ENCODE peak calls at places on chromosomes 12 and 14, in ten cellular contexts. K, N, G, C, Q, O, L, I, T and J are unnamed samples.
A peak's percentile ranks its signal among the peaks of the same experiment; 100 is the strongest.

GRCh38 chr14:37819155-37820015 is 224.0 kb downstream of the TTC6 start:
- DNase-seq in N (no peak), T (peak; percentile 46), K (no peak), O (peak; percentile 53), I (no peak), G (no peak), Q (no peak), C (no peak), L (no peak), J (no peak)

GRCh38 chr14:38047518-38047917 is 160.2 kb upstream of the SSTR1 start:
- DNase-seq in I (no peak), C (no peak), N (no peak), T (no peak), L (no peak), K (no peak), Q (no peak), O (no peak), G (no peak), J (no peak)

GRCh38 chr12:27710592-27711311 is at the start of gene MRPS35:
- DNase-seq in L (peak; percentile 91), G (peak; percentile 91), O (peak; percentile 95), N (peak; percentile 64), K (peak; percentile 93), C (peak; percentile 95), T (peak; percentile 92), Q (peak; percentile 79), I (peak; percentile 94), J (peak; percentile 86)

GRCh38 chr14:75655235-75655634 is 5.4 kb downstream of the ERG28 start:
- DNase-seq in T (no peak), K (no peak), I (no peak), L (no peak), C (no peak), N (no peak), Q (no peak), O (no peak), G (no peak), J (no peak)

GRCh38 chr12:7645395-7646177 is 20.1 kb downstream of the APOBEC1 start:
- DNase-seq in C (no peak), O (peak; percentile 58), Q (no peak), K (no peak), T (peak; percentile 59), G (peak; percentile 39), N (no peak), I (no peak), L (peak; percentile 69), J (no peak)

GRCh38 chr12:26654623-26655022 is 178.4 kb downstream of the ITPR2 start:
- DNase-seq in K (no peak), C (no peak), L (no peak), N (no peak), T (peak; percentile 24), G (no peak), I (no peak), O (no peak), Q (no peak), J (no peak)

GRCh38 chr12:82040987-82041743 is 282.0 kb upstream of the PPFIA2 start:
- DNase-seq in I (no peak), L (no peak), T (no peak), K (no peak), G (no peak), O (no peak), N (no peak), C (no peak), Q (no peak), J (no peak)

GRCh38 chr14:101194356-101195308 is 291.1 kb upstream of the RTL1 start:
- DNase-seq in I (peak; percentile 58), T (no peak), O (no peak), L (no peak), Q (no peak), G (no peak), N (no peak), K (no peak), C (no peak), J (peak; percentile 47)

GRCh38 chr12:103558879-103559278 is 28.2 kb upstream of the STAB2 start:
- DNase-seq in O (peak; percentile 22), Q (no peak), N (no peak), T (no peak), L (no peak), G (no peak), C (no peak), I (no peak), K (no peak), J (no peak)

GRCh38 chr14:71739273-71739990 is 192.8 kb upstream of the RGS6 start:
- DNase-seq in O (peak; percentile 77), G (no peak), I (no peak), L (no peak), C (no peak), T (no peak), K (peak; percentile 35), N (no peak), Q (no peak), J (no peak)

GRCh38 chr12:107328442-107329133 is 235.2 kb upstream of the CRY1 start:
- DNase-seq in O (peak; percentile 53), T (peak; percentile 7), I (no peak), K (no peak), Q (no peak), N (no peak), G (no peak), C (no peak), L (no peak), J (no peak)

GRCh38 chr14:42224053-42224888 is 617.6 kb downstream of the LRFN5 start:
- DNase-seq in L (peak; percentile 64), K (peak; percentile 42), N (peak; percentile 9), O (peak; percentile 90), C (no peak), G (peak; percentile 63), I (no peak), T (peak; percentile 78), Q (peak; percentile 38), J (peak; percentile 67)

GRCh38 chr14:75175677-75176141 is 703 bp downstream of the TMED10 start:
- DNase-seq in O (peak; percentile 36), T (no peak), K (no peak), L (no peak), C (no peak), I (no peak), G (no peak), N (no peak), Q (no peak), J (no peak)

GRCh38 chr14:63470877-63471565 is 72.2 kb downstream of the PPP2R5E start:
- DNase-seq in L (no peak), N (no peak), I (no peak), K (no peak), T (no peak), C (no peak), G (no peak), Q (peak; percentile 41), O (peak; percentile 96), J (no peak)

GRCh38 chr12:100752841-100753240 is 41.7 kb upstream of the ANO4 start:
- DNase-seq in T (no peak), K (no peak), Q (no peak), C (no peak), I (no peak), O (no peak), G (no peak), L (no peak), N (no peak), J (no peak)

GRCh38 chr12:126768517-126768916 is 1498.5 kb upstream of the TMEM132C start:
- DNase-seq in G (no peak), C (no peak), K (no peak), T (no peak), L (no peak), O (no peak), N (no peak), I (no peak), Q (no peak), J (no peak)

GRCh38 chr14:38808734-38809455 is 294.1 kb downstream of the SEC23A start:
- DNase-seq in C (no peak), N (no peak), O (peak; percentile 16), K (peak; percentile 86), Q (no peak), L (no peak), G (no peak), I (no peak), T (no peak), J (no peak)

GRCh38 chr12:1808036-1808797 is 12.1 kb upstream of the LRTM2 start:
- DNase-seq in I (no peak), Q (no peak), L (no peak), T (no peak), O (no peak), N (no peak), G (no peak), K (no peak), C (peak; percentile 23), J (no peak)

GRCh38 chr12:1809606-1810140 is 10.7 kb upstream of the LRTM2 start:
- DNase-seq in C (peak; percentile 34), K (no peak), L (no peak), N (no peak), G (no peak), T (no peak), O (no peak), I (no peak), Q (no peak), J (no peak)

GRCh38 chr12:1807489-1807888 is 12.9 kb upstream of the LRTM2 start:
- DNase-seq in O (no peak), N (no peak), I (no peak), K (no peak), Q (no peak), L (no peak), T (no peak), C (peak; percentile 38), G (no peak), J (no peak)

GRCh38 chr12:1810201-1810930 is 10.0 kb upstream of the LRTM2 start:
- DNase-seq in Q (no peak), K (no peak), L (no peak), I (no peak), N (no peak), O (no peak), C (peak; percentile 30), G (no peak), T (no peak), J (no peak)

GRCh38 chr12:1808798-1809480 is 11.4 kb upstream of the LRTM2 start:
- DNase-seq in L (no peak), O (no peak), K (no peak), T (no peak), I (no peak), N (no peak), G (no peak), C (peak; percentile 23), Q (no peak), J (no peak)
- H3K27ac ChIP-seq in L (no peak overlapping the region), O (no peak overlapping the region), K (no peak overlapping the region), T (no peak overlapping the region), I (no peak overlapping the region), N (no peak overlapping the region), G (no peak overlapping the region), C (no peak overlapping the region), Q (no peak overlapping the region), J (no peak overlapping the region)

GRCh38 chr12:130160711-130161231 is 1.5 kb upstream of the FZD10 start:
- DNase-seq in K (no peak), L (no peak), N (no peak), I (no peak), T (no peak), O (no peak), C (no peak), Q (no peak), G (no peak), J (no peak)
- H3K4me3 ChIP-seq in K (no peak overlapping the region), L (no peak overlapping the region), N (peak overlapping the region; percentile 63), I (peak overlapping the region; percentile 58), T (no peak overlapping the region), O (no peak overlapping the region), C (peak overlapping the region; percentile 58), Q (no peak overlapping the region), G (peak overlapping the region; percentile 52), J (no peak overlapping the region)

GRCh38 chr12:68358532-68359485 is 26.6 kb upstream of the MDM1 start:
- DNase-seq in I (no peak), T (peak; percentile 72), O (peak; percentile 84), Q (peak; percentile 54), K (peak; percentile 71), L (peak; percentile 80), G (peak; percentile 70), N (peak; percentile 36), C (no peak), J (peak; percentile 75)
- TF ChIP-seq CTCF in I (peak; percentile 54), T (peak; percentile 73), O (peak; percentile 86), Q (peak; percentile 75), K (peak; percentile 64), L (peak; percentile 91), G (peak; percentile 78), N (peak; percentile 76), C (peak; percentile 68), J (peak; percentile 62)

GRCh38 chr12:92582888-92583287 is 119.9 kb upstream of the PLEKHG7 start:
- DNase-seq in I (no peak), G (no peak), C (no peak), L (no peak), T (no peak), N (no peak), O (no peak), Q (no peak), K (no peak), J (no peak)
- H3K27ac ChIP-seq in I (no peak overlapping the region), G (no peak overlapping the region), C (no peak overlapping the region), L (no peak overlapping the region), T (no peak overlapping the region), N (no peak overlapping the region), O (no peak overlapping the region), Q (no peak overlapping the region), K (no peak overlapping the region), J (no peak overlapping the region)